ENCODE peak calls at places on chromosomes 7 and 10, in seven cellular contexts. O is GM12892, A is HepG2, E is GM12878, T is K562, V is SK-N-SH, M is H1. X is an unnamed sample.

GRCh38 chr10:43689618-43689954 is 40.9 kb upstream of the ZNF32 start:
- DNase-seq in E (no peak), A (no peak), M (no peak), V (peak), T (peak), O (peak), X (peak)

GRCh38 chr7:17144313-17144712 is 154.1 kb upstream of the AHR start:
- DNase-seq in A (no peak), T (no peak), E (no peak), O (no peak), V (no peak), M (no peak), X (no peak)

GRCh38 chr10:21572578-21572977 is 38.5 kb downstream of the MLLT10 start:
- DNase-seq in V (no peak), A (no peak), E (no peak), O (no peak), M (no peak), T (no peak), X (no peak)

GRCh38 chr10:133329401-133330202 is 7.1 kb downstream of the CALY start:
- DNase-seq in A (peak), O (peak), E (no peak), V (peak), T (peak), M (peak), X (peak)

GRCh38 chr7:50304158-50304910 is at the start of gene IKZF1:
- DNase-seq in A (no peak), E (no peak), T (peak), O (no peak), V (peak), M (peak), X (peak)

GRCh38 chr10:116251602-116252395 is 21.2 kb downstream of the GFRA1 start:
- DNase-seq in O (no peak), T (no peak), A (no peak), V (no peak), M (no peak), E (no peak), X (no peak)

GRCh38 chr10:1628757-1629156 is 108.6 kb downstream of the ADARB2 start:
- DNase-seq in V (no peak), M (no peak), A (no peak), E (no peak), T (no peak), O (no peak), X (no peak)

GRCh38 chr10:130336612-130337304 is 200.6 kb downstream of the GLRX3 start:
- DNase-seq in V (peak), M (peak), O (no peak), E (no peak), A (no peak), T (no peak), X (no peak)

GRCh38 chr7:41232086-41232485 is 470.8 kb downstream of the INHBA start:
- DNase-seq in E (no peak), V (no peak), A (no peak), M (no peak), T (no peak), O (no peak), X (no peak)

GRCh38 chr10:48801026-48801425 is 116.4 kb downstream of the WDFY4 start:
- DNase-seq in O (no peak), E (no peak), A (no peak), M (no peak), V (no peak), T (no peak), X (no peak)

GRCh38 chr7:111855161-111855841 is 293.0 kb upstream of the IMMP2L start:
- DNase-seq in A (peak), V (peak), E (peak), M (no peak), O (no peak), T (no peak), X (peak)

GRCh38 chr10:127012769-127013152 is 107.5 kb downstream of the DOCK1 start:
- DNase-seq in A (no peak), T (no peak), V (no peak), O (no peak), M (no peak), E (no peak), X (no peak)

GRCh38 chr7:2651336-2651735 is 19.6 kb downstream of the TTYH3 start:
- DNase-seq in T (peak), A (peak), V (no peak), M (no peak), O (no peak), E (no peak), X (no peak)

GRCh38 chr7:90111-91063 is 102.0 kb upstream of the FAM20C start:
- DNase-seq in E (no peak), O (no peak), T (no peak), M (peak), V (no peak), A (no peak), X (no peak)

GRCh38 chr10:96261132-96261531 is 10.2 kb downstream of the BLNK start:
- DNase-seq in O (no peak), M (no peak), E (no peak), T (no peak), V (no peak), A (no peak), X (no peak)

GRCh38 chr10:79286318-79286951 is 60.8 kb upstream of the PPIF start:
- DNase-seq in E (peak), O (peak), A (no peak), T (peak), V (peak), M (no peak), X (peak)

GRCh38 chr10:61705022-61705675 is 42.4 kb downstream of the CABCOCO1 start:
- DNase-seq in T (no peak), V (no peak), M (no peak), E (no peak), A (no peak), O (no peak), X (no peak)

GRCh38 chr7:26356929-26357792 is 65.5 kb downstream of the SNX10 start:
- DNase-seq in A (no peak), V (no peak), T (no peak), M (no peak), O (no peak), E (no peak), X (no peak)

GRCh38 chr7:103660455-103661371 is 214.7 kb upstream of the SLC26A5 start:
- DNase-seq in T (no peak), A (peak), M (no peak), O (no peak), E (no peak), V (no peak), X (no peak)

GRCh38 chr7:33807779-33808482 is 97.4 kb upstream of the BMPER start:
- DNase-seq in T (peak), V (peak), M (peak), E (no peak), O (no peak), A (peak), X (peak)

GRCh38 chr7:158028971-158029370 is 558.7 kb downstream of the PTPRN2 start:
- DNase-seq in M (no peak), A (no peak), E (no peak), O (no peak), T (no peak), V (no peak), X (no peak)

GRCh38 chr7:35905555-35905954 is 104.7 kb downstream of the SEPTIN7 start:
- DNase-seq in M (no peak), E (no peak), A (no peak), T (no peak), O (no peak), V (no peak), X (no peak)

GRCh38 chr7:77837275-77837674 is 38.7 kb downstream of the PHTF2 start:
- DNase-seq in V (no peak), M (no peak), A (no peak), E (no peak), T (no peak), O (no peak), X (no peak)

GRCh38 chr10:124465003-124465776 is 3.6 kb downstream of the LHPP start:
- DNase-seq in V (no peak), T (no peak), O (no peak), A (no peak), E (peak), M (no peak), X (no peak)

GRCh38 chr7:117085769-117086463 is 132.6 kb downstream of the ST7 start:
- DNase-seq in V (no peak), O (no peak), M (no peak), T (no peak), A (no peak), E (no peak), X (no peak)

GRCh38 chr10:88289342-88289741 is 293.8 kb downstream of the RNLS start:
- DNase-seq in V (no peak), O (no peak), M (no peak), E (no peak), A (no peak), T (no peak), X (no peak)

GRCh38 chr10:588246-589165 is 101.0 kb downstream of the DIP2C start:
- DNase-seq in T (no peak), E (no peak), V (no peak), O (no peak), A (no peak), M (no peak), X (no peak)

GRCh38 chr7:98323597-98324322 is 42.3 kb downstream of the BRI3 start:
- DNase-seq in T (no peak), A (no peak), M (peak), V (no peak), O (no peak), E (no peak), X (no peak)

GRCh38 chr7:156731651-156732050 is 91.1 kb downstream of the RNF32 start:
- DNase-seq in E (no peak), V (no peak), M (no peak), T (no peak), O (no peak), A (no peak), X (no peak)

GRCh38 chr7:2967705-2968104 is 76.0 kb downstream of the CARD11 start:
- DNase-seq in O (no peak), V (no peak), T (no peak), M (no peak), A (no peak), E (no peak), X (no peak)

GRCh38 chr7:30173058-30173897 is 38.5 kb downstream of the MTURN start:
- DNase-seq in E (no peak), A (peak), M (no peak), T (no peak), O (no peak), V (peak), X (no peak)

GRCh38 chr10:124611738-124612137 is 132.4 kb downstream of the FAM53B start:
- DNase-seq in A (no peak), M (no peak), E (no peak), T (no peak), V (no peak), O (no peak), X (no peak)

GRCh38 chr10:125997586-125997985 is 101.2 kb downstream of the FANK1 start:
- DNase-seq in V (no peak), E (no peak), T (no peak), A (no peak), O (no peak), M (no peak), X (no peak)

GRCh38 chr7:511476-512145 is 8.0 kb downstream of the PDGFA start:
- DNase-seq in O (no peak), V (no peak), E (no peak), T (no peak), M (no peak), A (no peak), X (no peak)

GRCh38 chr10:5479481-5480161 is 19.7 kb downstream of the CALML5 start:
- DNase-seq in M (no peak), E (no peak), T (peak), A (no peak), V (no peak), O (no peak), X (no peak)

GRCh38 chr7:141128506-141128905 is 54.6 kb downstream of the TMEM178B start:
- DNase-seq in O (no peak), E (no peak), M (no peak), A (no peak), T (no peak), V (no peak), X (no peak)

GRCh38 chr7:139647812-139648616 is 124.5 kb downstream of the CLEC2L start:
- DNase-seq in V (no peak), O (no peak), E (no peak), M (no peak), T (no peak), A (no peak), X (no peak)

GRCh38 chr10:79019961-79020491 is 48.7 kb upstream of the ZMIZ1 start:
- DNase-seq in A (peak), M (no peak), T (peak), O (no peak), E (no peak), V (no peak), X (no peak)

GRCh38 chr10:6977641-6978627 is 397.9 kb upstream of the PRKCQ start:
- DNase-seq in A (no peak), V (no peak), M (no peak), E (no peak), T (no peak), O (no peak), X (no peak)
- TF ChIP-seq TAF1 in A (no peak), V (no peak), M (no peak), E (no peak), T (no peak), O (no peak), X (no peak)

GRCh38 chr10:12463459-12463838 is 114.1 kb downstream of the CAMK1D start:
- DNase-seq in M (no peak), T (no peak), O (no peak), V (no peak), E (no peak), A (no peak), X (no peak)

GRCh38 chr10:12469345-12469744 is 120.0 kb downstream of the CAMK1D start:
- DNase-seq in E (no peak), V (no peak), M (no peak), A (no peak), O (no peak), T (no peak), X (no peak)

GRCh38 chr10:12466701-12467100 is 117.4 kb downstream of the CAMK1D start:
- DNase-seq in E (no peak), T (no peak), O (no peak), A (no peak), V (no peak), M (no peak), X (no peak)

GRCh38 chr10:12470719-12471118 is 121.4 kb downstream of the CAMK1D start:
- DNase-seq in E (no peak), T (no peak), M (no peak), V (no peak), O (no peak), A (no peak), X (no peak)

GRCh38 chr10:12465385-12466136 is 116.2 kb downstream of the CAMK1D start:
- DNase-seq in E (no peak), O (no peak), T (no peak), A (no peak), M (no peak), V (no peak), X (no peak)
- TF ChIP-seq TAF1 in E (no peak), O (no peak), T (no peak), A (no peak), M (no peak), V (no peak), X (no peak)

GRCh38 chr10:3455385-3456334 is 283.1 kb upstream of the PITRM1 start:
- DNase-seq in V (no peak), T (no peak), E (no peak), M (no peak), A (no peak), O (no peak), X (no peak)
- TF ChIP-seq TAF1 in V (no peak), T (no peak), E (no peak), M (no peak), A (no peak), O (no peak), X (no peak)

DNA sequence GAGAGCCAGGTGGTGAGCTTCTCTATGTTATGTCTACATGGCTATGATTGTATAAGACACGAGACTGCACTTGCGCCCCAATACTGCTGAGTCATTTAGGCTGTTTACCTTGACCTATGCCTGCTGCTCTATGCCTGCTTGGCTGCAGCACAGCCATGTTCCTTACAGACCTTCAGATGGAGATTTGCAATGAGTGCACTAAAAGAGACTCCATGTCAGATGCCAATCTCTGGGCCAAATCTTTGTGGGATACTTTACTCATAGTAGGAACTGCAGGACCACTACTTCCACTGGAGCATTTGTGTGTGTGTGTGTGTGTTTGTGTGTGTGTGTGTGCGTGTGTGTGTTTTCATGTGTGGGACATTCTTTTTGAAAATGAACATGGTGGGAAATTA is 50.0 kb upstream of the KMT2E start:
- DNase-seq in V (no peak), E (no peak), T (no peak), O (no peak), A (peak), M (no peak), X (no peak)
- TF ChIP-seq TAF1 in V (no peak), E (no peak), T (no peak), O (no peak), A (no peak), M (no peak), X (no peak)